ENCODE peak calls at places on chromosomes 13 and 19, in five cellular contexts. X is neural progenitor cell, O is Panc1, I is HAP-1, E is pancreas. J is an unnamed sample.

GRCh38 chr13:22499919-22500318 is 680.9 kb upstream of the SGCG start:
- DNase-seq in E (no peak), O (no peak), I (no peak), X (no peak), J (no peak)

GRCh38 chr13:42221321-42221720 is 50.6 kb upstream of the AKAP11 start:
- DNase-seq in O (no peak), X (no peak), E (no peak), I (peak; percentile 65), J (no peak)

GRCh38 chr13:23637813-23638212 is 67.6 kb downstream of the TNFRSF19 start:
- DNase-seq in O (no peak), I (peak; percentile 41), X (peak; percentile 59), E (no peak), J (no peak)

GRCh38 chr19:23436944-23437343 is 41.7 kb upstream of the ZNF91 start:
- DNase-seq in X (no peak), E (no peak), I (peak; percentile 26), O (no peak), J (no peak)

GRCh38 chr19:38975861-38976271 is 324 bp upstream of the FBXO17 start:
- DNase-seq in E (peak; percentile 60), O (peak; percentile 88), X (peak; percentile 67), I (peak; percentile 30), J (no peak)

GRCh38 chr19:46839752-46840151 is 10.9 kb downstream of the AP2S1 start:
- DNase-seq in I (no peak), X (no peak), E (no peak), O (no peak), J (no peak)

GRCh38 chr19:48588670-48589399 is 17.7 kb upstream of the SPACA4 start:
- DNase-seq in E (peak; percentile 95), X (peak; percentile 95), O (peak; percentile 47), I (peak; percentile 96), J (peak; percentile 93)

GRCh38 chr13:27053235-27053884 is 118.3 kb downstream of the USP12 start:
- DNase-seq in O (no peak), X (no peak), I (no peak), E (no peak), J (no peak)

GRCh38 chr13:94201022-94201421 is 278.5 kb downstream of the DCT start:
- DNase-seq in E (no peak), I (no peak), O (no peak), X (no peak), J (no peak)

GRCh38 chr13:25847635-25848616 is 203.9 kb downstream of the SHISA2 start:
- DNase-seq in E (no peak), X (no peak), I (no peak), O (no peak), J (peak; percentile 32)

GRCh38 chr13:24858953-24859352 is 95.0 kb downstream of the RNF17 start:
- DNase-seq in O (no peak), X (no peak), E (no peak), I (no peak), J (no peak)

GRCh38 chr13:48656621-48657020 is 2.9 kb downstream of the CYSLTR2 start:
- DNase-seq in X (peak; percentile 50), E (no peak), O (no peak), I (no peak), J (no peak)

GRCh38 chr13:48559638-48560320 is 26.9 kb upstream of the RCBTB2 start:
- DNase-seq in X (no peak), I (no peak), E (no peak), O (peak; percentile 22), J (no peak)

GRCh38 chr13:21812192-21812626 is 141.3 kb downstream of the FGF9 start:
- DNase-seq in I (no peak), X (peak; percentile 60), O (no peak), E (no peak), J (no peak)

GRCh38 chr19:47848871-47849473 is 10.1 kb upstream of the TPRX2 start:
- DNase-seq in X (peak; percentile 96), O (no peak), I (peak; percentile 88), E (no peak), J (no peak)

GRCh38 chr19:35862528-35862927 is 5.8 kb downstream of the KIRREL2 start:
- DNase-seq in O (no peak), I (no peak), E (no peak), X (no peak), J (no peak)
- H3K27me3 ChIP-seq in O (no peaks in the 10 kb centered on the region), I (no peaks in the 10 kb centered on the region), E (no peaks in the 10 kb centered on the region), X (peaks cover 51% of the 10 kb centered on the region), J (no peaks in the 10 kb centered on the region)

DNA sequence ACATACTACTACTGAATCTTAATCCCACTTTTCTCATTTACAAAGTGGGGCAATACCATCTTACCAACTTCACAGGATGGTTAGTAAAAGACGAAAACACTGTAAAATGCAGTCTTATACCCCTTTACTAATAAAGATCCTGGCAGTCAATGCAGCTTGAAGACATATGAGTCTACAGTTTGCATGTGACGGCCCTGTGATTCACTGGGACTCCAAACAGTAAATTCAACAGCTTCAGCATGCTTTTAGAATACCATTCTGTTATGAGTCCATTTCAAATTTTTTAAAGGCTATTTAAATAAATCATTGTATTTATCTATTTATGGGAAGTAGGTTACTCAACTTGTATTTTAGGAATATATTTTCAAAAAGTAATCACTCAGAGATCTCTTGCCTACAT is 629.1 kb downstream of the LIG4 start:
- DNase-seq in X (no peak), I (no peak), E (no peak), O (no peak), J (no peak)
- H3K27me3 ChIP-seq in X (peaks cover 56% of the 10 kb centered on the region), I (peaks cover 9% of the 10 kb centered on the region), E (no peaks in the 10 kb centered on the region), O (no peaks in the 10 kb centered on the region), J (no peaks in the 10 kb centered on the region)

GRCh38 chr19:8340341-8341096 is 2.5 kb downstream of the KANK3 start:
- DNase-seq in O (no peak), X (peak; percentile 44), I (no peak), E (peak; percentile 36), J (peak; percentile 72)

GRCh38 chr19:8337728-8338127 is 5.3 kb downstream of the KANK3 start:
- DNase-seq in O (no peak), I (no peak), E (peak; percentile 18), X (no peak), J (no peak)

GRCh38 chr19:8336665-8337064 is 6.4 kb downstream of the KANK3 start:
- DNase-seq in I (no peak), X (no peak), E (peak; percentile 7), O (no peak), J (no peak)

GRCh38 chr19:8336072-8336569 is 6.9 kb downstream of the KANK3 start:
- DNase-seq in I (no peak), E (peak; percentile 26), O (no peak), X (peak; percentile 29), J (peak; percentile 40)

GRCh38 chr19:8338835-8339234 is 4.2 kb downstream of the KANK3 start:
- DNase-seq in O (no peak), I (no peak), E (peak; percentile 3), X (no peak), J (no peak)
- H3K27me3 ChIP-seq in O (no peaks in the 10 kb centered on the region), I (peaks cover 10% of the 10 kb centered on the region), E (no peaks in the 10 kb centered on the region), X (peaks cover 92% of the 10 kb centered on the region), J (no peaks in the 10 kb centered on the region)

GRCh38 chr13:97219226-97219625 is 2.9 kb upstream of the MBNL2 start:
- DNase-seq in E (no peak), X (no peak), I (no peak), O (no peak), J (no peak)

GRCh38 chr13:97220151-97220900 is 1.8 kb upstream of the MBNL2 start:
- DNase-seq in X (no peak), E (no peak), I (no peak), O (no peak), J (no peak)

GRCh38 chr13:97221989-97222700 is at the start of gene MBNL2:
- DNase-seq in O (peak; percentile 72), X (peak; percentile 87), E (peak; percentile 94), I (peak; percentile 92), J (peak; percentile 94)

GRCh38 chr13:97221491-97221890 is 642 bp upstream of the MBNL2 start:
- DNase-seq in X (no peak), E (no peak), I (no peak), O (no peak), J (no peak)

GRCh38 chr13:97221046-97221445 is 1.1 kb upstream of the MBNL2 start:
- DNase-seq in O (no peak), X (no peak), I (no peak), E (no peak), J (no peak)
- H3K27me3 ChIP-seq in O (no peaks in the 10 kb centered on the region), X (peaks cover 26% of the 10 kb centered on the region), I (no peaks in the 10 kb centered on the region), E (no peaks in the 10 kb centered on the region), J (no peaks in the 10 kb centered on the region)

GRCh38 chr19:28828276-28828870 is 384.6 kb downstream of the UQCRFS1 start:
- DNase-seq in X (no peak), E (no peak), I (no peak), O (no peak), J (no peak)
- H3K27me3 ChIP-seq in X (no peaks in the 10 kb centered on the region), E (no peaks in the 10 kb centered on the region), I (no peaks in the 10 kb centered on the region), O (peaks cover 2% of the 10 kb centered on the region), J (no peaks in the 10 kb centered on the region)

DNA sequence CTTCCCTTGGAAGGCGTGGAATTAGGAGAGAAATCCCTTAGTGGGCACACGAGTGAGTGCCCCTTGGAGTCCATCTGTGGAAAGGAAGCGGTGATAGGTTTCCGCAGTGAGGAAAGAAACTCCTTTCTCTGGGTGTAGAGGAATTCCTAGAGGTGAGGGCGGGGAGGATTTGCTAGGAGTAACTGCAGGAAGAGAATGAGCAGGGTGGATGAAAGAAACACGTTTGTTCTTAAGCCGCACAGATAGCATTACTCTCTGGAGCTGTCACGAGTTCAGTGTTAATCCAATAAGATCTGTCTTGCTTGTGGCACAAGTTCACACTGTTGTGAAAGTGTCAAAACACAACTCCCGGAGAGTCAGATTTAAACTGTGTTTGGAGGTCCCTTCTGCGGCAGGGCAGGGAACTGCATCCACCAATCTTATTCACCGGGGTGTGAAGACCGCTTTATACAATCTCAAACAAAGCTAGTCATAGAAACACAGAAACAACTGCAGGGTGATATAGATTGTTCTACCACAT is 1.2 kb downstream of the KL start:
- DNase-seq in O (peak; percentile 5), I (peak; percentile 69), E (no peak), X (peak; percentile 54), J (peak; percentile 68)
- H3K27me3 ChIP-seq in O (peaks cover 4% of the 10 kb centered on the region), I (no peaks in the 10 kb centered on the region), E (no peaks in the 10 kb centered on the region), X (peaks cover 94% of the 10 kb centered on the region), J (peaks cover 6% of the 10 kb centered on the region)

GRCh38 chr19:28396259-28396940 is 816.6 kb downstream of the UQCRFS1 start:
- DNase-seq in O (no peak), I (no peak), E (no peak), X (peak; percentile 51), J (no peak)

GRCh38 chr19:28397311-28397710 is 815.6 kb downstream of the UQCRFS1 start:
- DNase-seq in I (no peak), E (no peak), X (no peak), O (no peak), J (no peak)

GRCh38 chr19:28388988-28389387 is 824.0 kb downstream of the UQCRFS1 start:
- DNase-seq in I (no peak), O (no peak), E (no peak), X (no peak), J (no peak)

GRCh38 chr19:28394705-28395104 is 818.2 kb downstream of the UQCRFS1 start:
- DNase-seq in O (no peak), I (no peak), E (no peak), X (no peak), J (no peak)

GRCh38 chr19:28393574-28394336 is 819.2 kb downstream of the UQCRFS1 start:
- DNase-seq in O (no peak), X (peak; percentile 37), I (no peak), E (no peak), J (no peak)
- H3K27me3 ChIP-seq in O (no peaks in the 10 kb centered on the region), X (no peaks in the 10 kb centered on the region), I (no peaks in the 10 kb centered on the region), E (no peaks in the 10 kb centered on the region), J (no peaks in the 10 kb centered on the region)